ENCODE peak calls at places on chromosomes 13 and 19, in nine cellular contexts. Z is fibroblast of villous mesenchyme, Q is mucosa of descending colon, L is stomach, Y is GM06990, I is AG04450, G is neural progenitor cell, R is thoracic aorta, D is colonic mucosa. F is an unnamed sample.

GRCh38 chr13:25375727-25376358 is 4.1 kb downstream of the ATP8A2 start:
- DNase-seq in I (peak), L (no peak), D (peak), Y (no peak), R (no peak), Q (no peak), Z (peak), G (peak), F (peak)

GRCh38 chr13:36192166-36192565 is 22.2 kb downstream of the SOHLH2 start:
- DNase-seq in G (no peak), I (no peak), D (no peak), L (no peak), Q (no peak), R (no peak), Z (no peak), Y (no peak), F (no peak)

GRCh38 chr13:40580566-40581276 is 85.7 kb downstream of the FOXO1 start:
- DNase-seq in L (peak), Z (no peak), I (no peak), G (no peak), Q (no peak), D (no peak), R (no peak), Y (no peak), F (no peak)

GRCh38 chr19:22144394-22144793 is 52.4 kb downstream of the ZNF676 start:
- DNase-seq in Y (no peak), R (no peak), Q (no peak), G (peak), I (no peak), D (no peak), L (no peak), Z (peak), F (peak)

GRCh38 chr13:36158606-36159005 is 27.4 kb upstream of the DCLK1 start:
- DNase-seq in Z (no peak), R (no peak), Y (no peak), Q (no peak), I (no peak), L (no peak), G (no peak), D (no peak), F (no peak)

GRCh38 chr19:13169769-13170168 is 19.6 kb downstream of the IER2 start:
- DNase-seq in Y (no peak), I (no peak), L (peak), R (no peak), Z (peak), Q (peak), G (no peak), D (peak), F (no peak)

GRCh38 chr13:44236370-44236769 is 137.3 kb upstream of the SERP2 start:
- DNase-seq in R (no peak), I (peak), G (no peak), Q (no peak), Z (peak), D (no peak), L (no peak), Y (no peak), F (no peak)

GRCh38 chr13:70502944-70503343 is 394.7 kb upstream of the KLHL1 start:
- DNase-seq in Y (no peak), I (no peak), G (peak), R (no peak), D (no peak), Z (no peak), Q (no peak), L (no peak), F (no peak)

GRCh38 chr19:47726467-47726866 is 13.2 kb downstream of the EHD2 start:
- DNase-seq in R (no peak), I (no peak), G (no peak), L (no peak), D (no peak), Y (no peak), Q (no peak), Z (peak), F (no peak)

GRCh38 chr19:2050991-2051770 is at the start of gene MKNK2:
- DNase-seq in D (peak), G (peak), Q (peak), I (peak), Y (peak), Z (peak), R (peak), L (peak), F (no peak)

GRCh38 chr13:101157261-101157660 is 259.0 kb downstream of the NALCN start:
- DNase-seq in D (no peak), L (no peak), I (no peak), Q (no peak), Y (no peak), G (peak), R (no peak), Z (no peak), F (no peak)

GRCh38 chr13:101152184-101152583 is 264.1 kb downstream of the NALCN start:
- DNase-seq in Z (peak), I (no peak), Q (no peak), Y (no peak), L (no peak), R (no peak), G (no peak), D (no peak), F (no peak)

GRCh38 chr13:101150998-101151397 is 265.3 kb downstream of the NALCN start:
- DNase-seq in Z (peak), I (no peak), D (no peak), G (peak), R (no peak), Q (no peak), L (no peak), Y (no peak), F (no peak)

GRCh38 chr13:101155920-101156319 is 260.4 kb downstream of the NALCN start:
- DNase-seq in G (peak), Q (no peak), Y (no peak), Z (no peak), L (no peak), D (no peak), I (no peak), R (no peak), F (no peak)
- TF ChIP-seq CTCF in G (peak), Q (no peak), Y (peak), Z (peak), L (no peak), D (no peak), I (peak), R (peak), F (peak)

DNA sequence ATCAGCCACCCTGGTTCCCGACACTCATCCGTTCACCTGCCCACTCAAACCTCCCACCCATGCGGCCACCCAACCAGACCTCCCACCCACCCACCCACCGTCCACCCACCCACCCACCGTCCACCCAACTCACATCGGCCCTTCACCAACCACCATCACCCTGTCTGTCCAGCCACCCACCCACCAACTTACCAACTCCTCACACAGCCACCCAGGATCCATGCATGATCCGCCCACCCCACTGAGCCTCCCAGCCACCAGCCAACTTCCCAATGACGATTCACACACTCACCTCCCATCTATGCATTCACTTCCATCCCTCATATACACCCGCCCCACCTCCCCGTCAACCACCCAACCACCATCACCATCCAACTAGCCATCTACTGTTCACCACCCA is 4.3 kb downstream of the JOSD2 start:
- DNase-seq in D (no peak), Y (no peak), G (no peak), Z (no peak), R (no peak), L (no peak), I (no peak), Q (no peak), F (no peak)
- H3K4me3 ChIP-seq in D (no peak), Y (no peak), G (no peak), Z (no peak), R (no peak), L (no peak), I (no peak), Q (no peak), F (no peak)

GRCh38 chr19:3250675-3251074 is 26.2 kb downstream of the CELF5 start:
- DNase-seq in L (no peak), Z (peak), I (no peak), G (no peak), Q (peak), D (peak), R (no peak), Y (no peak), F (no peak)
- TF ChIP-seq CTCF in L (no peak), Z (peak), I (peak), G (peak), Q (peak), D (peak), R (peak), Y (peak), F (peak)

GRCh38 chr19:51347209-51347928 is 5.4 kb upstream of the VSIG10L start:
- DNase-seq in G (no peak), D (no peak), L (no peak), R (no peak), Y (no peak), I (no peak), Q (peak), Z (no peak), F (no peak)
- H3K4me3 ChIP-seq in G (no peak), D (no peak), L (no peak), R (no peak), Y (no peak), I (no peak), Q (no peak), Z (no peak), F (no peak)

GRCh38 chr19:29793116-29793727 is 18.6 kb upstream of the CCNE1 start:
- DNase-seq in L (no peak), Y (no peak), Q (no peak), R (no peak), Z (no peak), G (no peak), D (no peak), I (no peak), F (no peak)
- TF ChIP-seq CTCF in L (no peak), Y (no peak), Q (no peak), R (no peak), Z (no peak), G (no peak), D (no peak), I (no peak), F (no peak)